ENCODE peak calls at places on chromosome 5, in four cellular contexts. B is caudate nucleus, M is upper lobe of right lung, K is tibial nerve. T is an unnamed sample.

GRCh38 chr5:133919148-133920136 is 49.0 kb downstream of the C5orf15 start:
- DNase-seq in M (no peak), K (no peak), B (no peak), T (no peak)

GRCh38 chr5:139646912-139647391 is 1.2 kb upstream of the CXXC5 start:
- DNase-seq in M (peak; percentile 69), K (no peak), B (no peak), T (peak; percentile 51)

GRCh38 chr5:42884326-42884725 is 72.6 kb upstream of the SELENOP start:
- DNase-seq in M (no peak), B (no peak), K (no peak), T (no peak)

GRCh38 chr5:168947212-168947868 is 353.6 kb downstream of the SLIT3 start:
- DNase-seq in B (no peak), K (no peak), M (no peak), T (no peak)

GRCh38 chr5:76145945-76146344 is 62.8 kb downstream of the SV2C start:
- DNase-seq in K (no peak), M (no peak), B (no peak), T (no peak)

GRCh38 chr5:51484326-51484725 is 101.1 kb downstream of the ISL1 start:
- DNase-seq in K (no peak), B (no peak), M (no peak), T (no peak)

GRCh38 chr5:104456122-104456521 is 893.5 kb upstream of the NUDT12 start:
- DNase-seq in K (no peak), M (no peak), B (no peak), T (no peak)

GRCh38 chr5:98635631-98636030 is 137.8 kb upstream of the RGMB start:
- DNase-seq in K (no peak), B (no peak), M (no peak), T (no peak)

GRCh38 chr5:173611706-173612105 is 4.7 kb downstream of the BOD1 start:
- DNase-seq in M (no peak), B (no peak), K (no peak), T (no peak)

DNA sequence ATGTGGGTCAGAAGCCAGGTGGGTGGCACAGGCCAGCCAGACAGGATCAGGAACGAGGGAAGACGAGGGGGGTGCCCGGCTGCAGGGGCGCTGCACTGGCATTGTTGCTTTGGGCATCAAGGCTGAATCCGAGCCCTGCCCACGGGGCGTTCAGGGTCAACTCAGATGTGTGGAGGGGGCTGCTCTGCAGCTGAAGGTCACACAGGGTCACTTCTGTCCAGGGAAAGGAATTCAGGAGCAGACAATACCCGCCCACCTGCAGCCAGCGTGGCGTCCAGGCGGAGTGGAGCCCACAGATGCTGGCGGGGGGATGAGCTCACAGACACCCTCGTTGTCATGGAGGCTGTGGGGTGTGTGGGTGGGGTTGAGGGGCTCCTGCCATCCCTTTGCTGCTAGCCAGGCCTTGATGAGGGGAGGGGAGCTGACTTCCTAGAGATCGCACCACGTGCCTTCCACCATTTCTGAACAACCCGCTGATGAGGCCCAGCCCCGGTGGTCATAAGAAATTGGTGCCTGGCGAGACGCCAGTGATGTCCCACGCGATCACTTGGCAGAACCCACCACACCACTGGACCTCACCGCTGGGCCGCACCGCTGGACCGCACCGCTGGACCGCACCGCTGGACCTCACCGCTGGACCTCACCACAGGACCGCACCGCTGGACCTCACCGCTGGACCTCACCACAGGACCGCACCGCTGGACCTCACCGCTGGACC is 31.2 kb downstream of the MRPL36 start:
- DNase-seq in K (no peak), M (no peak), B (no peak), T (no peak)
- H3K27ac ChIP-seq in K (no peak overlapping the region), M (no peak overlapping the region), B (no peak overlapping the region), T (no peak overlapping the region)

DNA sequence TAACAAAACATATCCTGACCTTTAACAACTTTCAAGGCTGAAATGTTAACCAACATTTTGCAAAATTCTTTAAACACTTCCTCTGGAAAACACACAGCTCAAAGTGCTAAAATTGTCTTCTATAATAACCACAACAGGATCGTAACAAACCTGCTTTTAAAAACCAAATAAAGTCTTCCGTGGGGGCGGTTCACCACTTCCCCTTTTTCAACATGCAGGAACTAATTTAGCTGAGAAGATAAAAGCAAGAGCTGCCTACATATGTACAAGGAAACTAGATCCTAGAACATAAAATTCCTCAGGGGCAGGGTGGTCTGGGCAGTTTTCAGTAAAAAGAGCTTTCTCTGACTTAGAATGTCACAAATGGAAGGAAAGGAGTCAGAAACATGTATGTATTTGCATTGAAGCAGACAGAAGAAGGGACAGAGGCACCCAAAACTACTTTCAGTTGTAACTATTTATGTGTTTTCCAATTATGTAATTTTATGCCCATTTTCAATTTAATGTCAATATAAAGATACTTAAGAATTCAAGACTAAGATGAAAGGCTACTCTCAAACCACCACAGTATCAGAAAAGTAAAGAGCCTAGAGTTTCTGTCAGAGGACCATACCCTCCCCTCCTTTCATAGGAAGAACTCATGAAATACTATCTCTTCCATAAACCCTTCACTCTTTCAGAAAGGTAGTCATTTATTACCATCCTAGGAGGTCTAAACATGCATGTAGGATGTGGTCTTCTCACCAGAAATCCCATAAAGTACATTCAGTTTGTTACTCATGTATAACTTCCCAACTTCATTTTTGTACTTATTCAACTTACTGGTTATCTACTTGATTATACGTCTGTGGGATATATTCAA is 185.9 kb upstream of the RASA1 start:
- DNase-seq in B (no peak), K (no peak), M (no peak), T (no peak)
- H3K27ac ChIP-seq in B (no peak overlapping the region), K (no peak overlapping the region), M (peak overlapping the region; percentile 18), T (no peak overlapping the region)

DNA sequence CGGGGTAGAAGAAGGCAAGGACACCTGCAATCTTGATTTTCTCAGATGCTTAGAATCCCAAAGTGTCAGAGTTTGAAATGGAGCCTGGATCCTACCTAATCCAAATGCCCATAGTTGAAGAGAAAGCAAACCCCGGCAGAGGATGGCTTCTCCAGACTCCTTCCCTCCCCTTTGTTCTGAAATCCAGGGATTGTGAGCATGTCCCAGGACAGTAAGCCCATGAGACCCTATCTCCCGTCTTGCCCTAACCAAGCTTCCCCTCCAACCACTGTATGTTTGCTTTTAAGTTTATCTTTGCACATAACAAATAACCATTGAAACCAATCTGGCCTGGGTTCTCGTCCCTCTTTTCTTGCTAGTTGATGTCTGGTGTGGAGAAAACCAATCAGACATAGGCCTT is 78.3 kb upstream of the NIPAL4 start:
- DNase-seq in B (no peak), K (no peak), M (no peak), T (no peak)
- H3K27ac ChIP-seq in B (no peak overlapping the region), K (no peak overlapping the region), M (no peak overlapping the region), T (no peak overlapping the region)

DNA sequence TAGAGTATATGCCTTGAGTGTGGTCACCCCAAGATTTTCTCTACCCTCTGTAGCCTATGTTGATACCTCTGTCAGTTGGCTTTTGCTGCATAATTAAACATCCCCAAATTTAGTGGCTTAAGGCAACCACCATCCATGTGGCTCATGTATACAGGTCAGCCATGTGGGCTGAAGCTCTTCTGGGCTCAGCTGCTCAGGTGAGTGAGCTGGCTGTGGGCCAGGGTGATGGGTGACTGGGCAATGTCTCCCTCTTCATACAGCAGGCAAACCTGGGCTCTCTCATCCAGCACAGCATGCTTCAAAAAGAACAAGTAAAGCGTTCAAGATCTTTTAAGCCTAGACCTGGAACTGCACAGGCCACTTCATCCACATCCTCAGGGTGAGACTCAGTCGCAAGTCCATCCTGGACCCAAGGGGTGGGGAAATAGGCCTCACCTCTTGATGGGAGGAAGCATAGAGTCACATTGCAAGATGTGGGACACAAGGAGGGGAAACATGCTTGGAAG is 188.2 kb upstream of the TAS2R1 start:
- DNase-seq in B (no peak), M (no peak), K (no peak), T (no peak)
- H3K27ac ChIP-seq in B (no peak overlapping the region), M (no peak overlapping the region), K (no peak overlapping the region), T (no peak overlapping the region)

DNA sequence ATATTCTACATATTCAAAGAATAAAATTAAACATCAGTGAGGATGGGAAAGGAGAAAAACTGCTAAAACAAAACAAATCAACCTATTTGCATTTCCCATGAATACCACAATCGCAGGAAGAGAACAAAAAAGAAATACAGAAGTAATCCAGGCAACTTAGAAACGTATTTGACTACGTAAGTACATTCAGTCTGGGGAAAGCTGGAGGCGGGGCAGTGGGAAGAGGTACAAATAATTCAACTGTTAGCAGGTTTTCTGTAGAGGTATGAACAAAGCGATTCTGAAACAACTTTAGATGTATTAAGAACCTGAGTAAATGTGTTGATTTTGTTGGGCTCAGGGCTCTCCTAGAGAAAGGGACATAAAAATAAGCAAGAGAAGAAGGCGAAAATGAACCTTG is 7.6 kb downstream of the ZFP62 start:
- DNase-seq in K (no peak), B (no peak), M (no peak), T (no peak)
- H3K27ac ChIP-seq in K (no peak overlapping the region), B (no peak overlapping the region), M (no peak overlapping the region), T (no peak overlapping the region)

GRCh38 chr5:131628990-131629389 is 6.0 kb downstream of the RAPGEF6 start:
- DNase-seq in K (no peak), M (no peak), B (no peak), T (no peak)
- H3K27ac ChIP-seq in K (no peak overlapping the region), M (no peak overlapping the region), B (no peak overlapping the region), T (no peak overlapping the region)

DNA sequence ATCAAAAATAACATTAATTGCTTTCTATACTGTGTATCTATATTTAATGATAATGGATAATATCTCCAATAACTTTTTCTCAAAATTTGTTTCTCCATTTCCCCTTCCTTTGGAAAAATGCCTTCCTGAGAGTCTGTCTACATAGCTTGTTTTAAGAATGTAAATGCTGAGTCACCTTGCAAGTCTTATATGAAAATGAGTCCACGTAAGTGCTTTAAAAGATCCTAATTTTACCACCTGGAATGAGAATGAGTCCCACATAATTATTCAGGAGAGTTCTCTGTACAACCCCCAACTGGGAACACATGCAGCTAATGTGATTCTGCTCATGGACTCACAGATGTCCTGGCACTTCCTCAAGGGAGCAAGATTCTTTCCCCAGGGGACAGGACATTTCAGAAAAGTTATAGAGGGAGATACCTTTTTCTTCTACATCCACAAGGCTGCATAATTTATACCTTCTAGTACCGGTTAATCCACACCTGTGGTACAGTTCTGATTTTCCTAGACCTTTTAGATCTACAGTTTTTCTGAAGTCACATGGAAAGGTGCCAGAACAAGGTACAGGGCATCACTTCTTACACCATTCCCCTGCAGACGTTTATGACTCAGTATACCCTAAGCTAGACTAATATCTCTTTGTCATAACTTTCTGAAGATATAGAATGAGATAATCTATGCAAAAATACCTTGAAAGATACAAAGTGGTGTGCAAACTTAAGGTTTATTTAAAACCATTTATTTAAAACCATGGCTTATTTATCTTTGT is 314.1 kb downstream of the CETN3 start:
- DNase-seq in B (no peak), M (no peak), K (no peak), T (no peak)
- H3K27ac ChIP-seq in B (no peak overlapping the region), M (no peak overlapping the region), K (no peak overlapping the region), T (no peak overlapping the region)